ENCODE peak calls at places on chromosome 19, in seven cellular contexts. L is stomach, S is tibial nerve, E is K562, H is suprapubic skin, I is ovary, Y is upper lobe of left lung. B is an unnamed sample.

GRCh38 chr19:32189956-32190706 is 155.3 kb upstream of the ZNF507 start:
- DNase-seq in L (no peak), S (no peak), E (no peak), H (no peak), I (no peak), Y (no peak), B (peak)

GRCh38 chr19:38640368-38640767 is 7.1 kb upstream of the ACTN4 start:
- DNase-seq in L (no peak), S (no peak), E (no peak), H (no peak), I (no peak), Y (no peak), B (no peak)

GRCh38 chr19:53872762-53873161 is 5.1 kb downstream of the MYADM start:
- DNase-seq in L (no peak), S (no peak), E (no peak), H (no peak), I (no peak), Y (no peak), B (no peak)

GRCh38 chr19:18772620-18773587 is 18.2 kb downstream of the COMP start:
- DNase-seq in L (no peak), S (no peak), E (no peak), H (no peak), I (no peak), Y (no peak), B (no peak)

GRCh38 chr19:13103961-13104847 is 1.5 kb upstream of the LYL1 start:
- DNase-seq in L (peak), S (no peak), E (peak), H (no peak), I (peak), Y (peak), B (no peak)

GRCh38 chr19:44476559-44477408 is 23.5 kb downstream of the ZNF180 start:
- DNase-seq in L (no peak), S (no peak), E (no peak), H (no peak), I (no peak), Y (no peak), B (no peak)

GRCh38 chr19:36573020-36573947 is at the start of gene ZNF529:
- DNase-seq in L (peak), S (peak), E (peak), H (peak), I (peak), Y (peak), B (peak)

GRCh38 chr19:16125738-16126495 is 14.2 kb downstream of the RAB8A start:
- DNase-seq in L (no peak), S (no peak), E (no peak), H (no peak), I (no peak), Y (no peak), B (no peak)

GRCh38 chr19:11737964-11738745 is 591 bp downstream of the ZNF823 start:
- DNase-seq in L (peak), S (no peak), E (peak), H (peak), I (peak), Y (peak), B (no peak)

GRCh38 chr19:44111910-44112463 is 1.2 kb upstream of the ZNF225 start:
- DNase-seq in L (no peak), S (no peak), E (peak), H (no peak), I (no peak), Y (no peak), B (no peak)

GRCh38 chr19:29714953-29715694 is at the start of gene C19orf12:
- DNase-seq in L (peak), S (no peak), E (peak), H (no peak), I (peak), Y (peak), B (no peak)

GRCh38 chr19:48501446-48501960 is 10.1 kb downstream of the LMTK3 start:
- DNase-seq in L (peak), S (no peak), E (peak), H (no peak), I (no peak), Y (peak), B (no peak)

GRCh38 chr19:8239528-8240273 is 30.5 kb downstream of the CERS4 start:
- DNase-seq in L (no peak), S (no peak), E (no peak), H (no peak), I (no peak), Y (no peak), B (no peak)

GRCh38 chr19:8241646-8242045 is 32.5 kb downstream of the CERS4 start:
- DNase-seq in L (no peak), S (no peak), E (no peak), H (no peak), I (no peak), Y (no peak), B (no peak)

GRCh38 chr19:8242212-8242821 is 33.1 kb downstream of the CERS4 start:
- DNase-seq in L (no peak), S (no peak), E (no peak), H (no peak), I (no peak), Y (no peak), B (no peak)

GRCh38 chr19:8238251-8238650 is 29.1 kb downstream of the CERS4 start:
- DNase-seq in L (no peak), S (no peak), E (no peak), H (no peak), I (no peak), Y (no peak), B (no peak)

DNA sequence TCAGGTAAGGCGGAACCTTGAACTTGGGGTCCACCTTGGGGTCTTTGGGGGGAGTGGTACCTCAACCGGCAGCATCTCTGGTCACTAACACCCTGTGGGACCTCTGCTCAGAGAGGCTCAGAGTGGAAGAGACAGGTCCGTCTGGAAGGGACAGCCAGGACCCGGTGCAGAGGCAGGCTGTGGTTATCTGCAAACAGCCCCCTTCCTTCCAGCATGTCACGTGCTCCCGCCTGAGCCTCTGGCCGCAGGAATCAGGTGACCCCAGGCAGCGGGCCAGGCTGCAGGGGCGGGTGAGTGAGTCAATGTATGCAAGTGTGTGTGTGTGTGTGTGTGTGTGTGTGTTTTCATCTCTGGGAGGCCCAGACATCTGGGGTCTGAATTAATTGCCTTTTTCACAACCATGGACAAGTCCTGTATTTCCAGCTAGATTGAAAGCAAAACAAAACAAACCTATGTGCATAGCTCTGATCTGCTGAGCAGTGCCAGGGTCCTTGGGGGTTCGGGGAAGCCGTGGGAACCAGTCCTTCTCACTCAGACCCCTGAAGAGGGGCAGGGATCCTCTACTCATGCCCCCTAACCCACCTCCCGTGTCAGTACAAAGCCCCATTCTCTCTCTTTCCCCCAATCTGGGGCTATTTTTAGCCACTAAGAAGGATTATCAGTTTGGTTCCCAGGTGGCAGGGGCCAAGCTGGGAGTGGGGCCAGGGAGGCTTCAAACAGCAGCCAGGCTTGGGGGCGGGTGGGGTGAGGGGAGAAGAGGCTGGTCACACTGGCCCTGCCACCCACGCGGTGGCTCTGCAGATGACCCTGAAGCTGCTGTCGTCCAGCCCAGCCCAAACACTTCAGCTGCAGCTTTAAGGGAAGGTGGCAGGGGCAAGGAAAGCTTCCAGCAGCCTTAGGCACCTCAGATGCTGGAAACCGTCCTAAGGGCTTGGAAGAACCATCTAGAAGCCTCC is 31.4 kb downstream of the CERS4 start:
- DNase-seq in L (peak), S (peak), E (peak), H (peak), I (peak), Y (peak), B (peak)
- TF ChIP-seq EP300 in L (no peak), S (peak), E (peak), H (no peak), I (no peak), Y (no peak), B (no peak)

GRCh38 chr19:9323919-9324583 is at the start of gene ZNF559:
- DNase-seq in L (peak), S (peak), E (peak), H (peak), I (peak), Y (peak), B (peak)
- TF ChIP-seq EP300 in L (no peak), S (peak), E (no peak), H (no peak), I (no peak), Y (no peak), B (no peak)

GRCh38 chr19:46661020-46661731 is at the start of gene DACT3:
- DNase-seq in L (peak), S (peak), E (peak), H (peak), I (peak), Y (peak), B (peak)
- TF ChIP-seq EP300 in L (no peak), S (peak), E (no peak), H (no peak), I (peak), Y (no peak), B (no peak)

GRCh38 chr19:49676690-49677231 is 310 bp upstream of the PRMT1 start:
- DNase-seq in L (peak), S (peak), E (peak), H (peak), I (peak), Y (peak), B (peak)

GRCh38 chr19:49677232-49677881 is at the start of gene PRMT1:
- DNase-seq in L (no peak), S (no peak), E (peak), H (no peak), I (peak), Y (no peak), B (no peak)

GRCh38 chr19:49678970-49679831 is 2.1 kb downstream of the PRMT1 start:
- DNase-seq in L (no peak), S (no peak), E (no peak), H (no peak), I (no peak), Y (no peak), B (no peak)

GRCh38 chr19:49677901-49678674 is 1.0 kb downstream of the PRMT1 start:
- DNase-seq in L (peak), S (peak), E (peak), H (no peak), I (peak), Y (peak), B (peak)

DNA sequence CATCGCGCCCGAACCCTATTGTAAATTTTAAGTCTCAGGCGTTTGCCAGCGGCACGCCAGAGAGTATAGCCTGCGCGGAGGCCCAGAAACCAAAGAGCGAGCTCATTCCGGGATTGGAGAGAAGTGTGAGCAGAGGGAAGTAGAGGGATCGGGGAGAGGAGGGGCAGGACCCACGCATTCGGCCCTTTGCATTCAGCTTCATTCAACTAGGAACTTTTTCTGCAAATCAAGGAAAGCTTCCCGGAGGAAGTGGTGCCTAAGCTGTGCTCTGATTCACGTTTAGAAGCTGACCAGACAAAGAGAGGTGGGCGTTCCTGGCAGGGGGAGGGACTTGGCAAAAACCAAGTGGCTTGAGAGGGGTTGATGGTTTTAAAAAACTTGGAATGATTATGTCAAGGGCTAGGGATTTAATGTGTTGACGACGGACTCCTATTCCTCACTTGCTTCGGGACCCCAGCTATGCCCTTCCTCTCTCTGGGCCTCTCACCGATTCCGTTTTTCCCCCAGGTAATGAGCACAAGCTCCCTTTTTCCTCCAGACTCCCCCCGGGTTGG is 858 bp upstream of the PRMT1 start:
- DNase-seq in L (peak), S (peak), E (peak), H (peak), I (peak), Y (peak), B (no peak)
- TF ChIP-seq EP300 in L (no peak), S (peak), E (no peak), H (no peak), I (no peak), Y (no peak), B (no peak)

GRCh38 chr19:58399903-58400637 is 4.6 kb downstream of the RNF225 start:
- DNase-seq in L (no peak), S (no peak), E (peak), H (peak), I (no peak), Y (no peak), B (no peak)

GRCh38 chr19:58400638-58400915 is 5.1 kb downstream of the RNF225 start:
- DNase-seq in L (no peak), S (no peak), E (no peak), H (no peak), I (no peak), Y (no peak), B (no peak)

GRCh38 chr19:58401825-58402433 is 6.5 kb downstream of the RNF225 start:
- DNase-seq in L (no peak), S (no peak), E (peak), H (no peak), I (no peak), Y (no peak), B (no peak)

GRCh38 chr19:58398545-58398944 is 3.1 kb downstream of the RNF225 start:
- DNase-seq in L (no peak), S (no peak), E (no peak), H (no peak), I (no peak), Y (no peak), B (no peak)

GRCh38 chr19:58400916-58401824 is 5.7 kb downstream of the RNF225 start:
- DNase-seq in L (peak), S (peak), E (peak), H (peak), I (peak), Y (peak), B (peak)
- TF ChIP-seq EP300 in L (no peak), S (peak), E (no peak), H (no peak), I (no peak), Y (no peak), B (no peak)

GRCh38 chr19:5131866-5132561 is 163.1 kb downstream of the KDM4B start:
- DNase-seq in L (no peak), S (no peak), E (no peak), H (no peak), I (no peak), Y (no peak), B (no peak)
- TF ChIP-seq EP300 in L (no peak), S (no peak), E (no peak), H (no peak), I (no peak), Y (no peak), B (no peak)

B was measured in esophagus muscularis mucosa.